ENCODE peak calls at places on chromosomes 1 and 21, in ten cellular contexts. N is upper lobe of right lung, C is body of pancreas, E is thyroid gland, H is PC-3, R is epithelial cell of esophagus, W is transverse colon, L is nephron progenitor cell, V is tibial nerve, U is fibroblast of lung. O is an unnamed sample.

GRCh38 chr1:109113787-109114568 is at the start of gene ELAPOR1:
- DNase-seq in V (peak), E (peak), W (peak), H (peak), L (peak), R (peak), N (peak), U (peak), C (peak), O (peak)

GRCh38 chr1:41238311-41239094 is 3.6 kb downstream of the SCMH1 start:
- DNase-seq in E (no peak), C (no peak), L (no peak), H (peak), R (peak), V (no peak), U (peak), W (no peak), N (no peak), O (no peak)

GRCh38 chr1:205318231-205318991 is 3.1 kb downstream of the NUAK2 start:
- DNase-seq in N (no peak), R (peak), W (peak), H (peak), C (no peak), E (peak), V (no peak), U (no peak), L (no peak), O (no peak)

GRCh38 chr21:42818328-42818749 is 61.0 kb downstream of the WDR4 start:
- DNase-seq in V (peak), H (peak), E (peak), L (peak), W (peak), R (peak), N (peak), C (peak), U (peak), O (peak)

GRCh38 chr1:25573961-25574360 is 30.6 kb downstream of the LDLRAP1 start:
- DNase-seq in U (no peak), L (no peak), C (no peak), E (no peak), H (no peak), N (no peak), V (no peak), W (no peak), R (no peak), O (no peak)

GRCh38 chr1:30704271-30704670 is 19.1 kb downstream of the MATN1 start:
- DNase-seq in N (peak), V (peak), E (peak), R (peak), L (no peak), W (no peak), C (no peak), U (no peak), H (no peak), O (peak)

GRCh38 chr1:89611721-89612120 is 21.2 kb upstream of the LRRC8C start:
- DNase-seq in L (no peak), E (no peak), R (no peak), C (no peak), N (no peak), H (no peak), U (no peak), V (no peak), W (no peak), O (no peak)

GRCh38 chr1:42272920-42273319 is 62.1 kb downstream of the FOXJ3 start:
- DNase-seq in W (no peak), C (no peak), H (no peak), E (no peak), U (no peak), N (no peak), L (no peak), R (no peak), V (no peak), O (no peak)

DNA sequence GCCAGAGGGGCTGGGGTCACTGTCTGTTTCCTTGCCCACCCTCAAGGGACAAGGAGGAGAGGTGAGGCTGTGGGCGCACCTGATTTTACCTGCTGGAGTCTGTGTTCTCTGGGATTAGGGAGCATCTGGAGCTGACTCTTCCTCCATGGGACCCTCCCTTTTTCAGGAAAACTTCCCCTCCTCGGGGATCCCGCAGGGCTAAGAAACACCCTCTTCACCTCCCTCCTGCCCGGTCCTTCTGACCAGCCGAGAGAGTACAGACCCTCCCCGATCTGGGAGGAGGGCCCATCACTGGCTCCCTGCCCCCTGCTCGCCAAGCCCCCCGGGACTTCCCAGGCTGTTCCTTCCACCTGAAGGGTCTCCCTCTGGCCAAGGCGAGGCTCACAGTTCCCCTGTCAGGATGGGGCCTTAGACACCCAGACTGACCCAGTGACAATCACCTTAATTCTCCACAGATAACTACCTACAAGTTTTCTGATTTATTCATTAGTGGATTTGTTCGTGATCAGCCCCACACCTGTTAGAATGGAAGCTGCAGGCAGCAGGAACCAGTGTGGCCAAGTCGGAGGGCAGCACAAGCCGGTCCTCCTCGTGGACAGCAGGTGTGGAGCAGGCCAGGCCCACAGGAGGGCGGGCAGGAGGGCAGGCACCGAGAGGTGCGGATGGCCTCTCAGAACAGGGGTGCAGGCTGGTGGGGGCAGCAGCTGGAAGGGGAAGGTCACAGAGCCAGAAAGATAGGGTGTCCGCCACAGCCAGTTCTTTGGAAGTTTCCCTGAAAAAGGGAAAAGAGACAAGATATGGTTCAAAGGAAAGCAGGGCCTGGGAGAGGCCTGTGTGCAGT is 15.9 kb upstream of the SAMD11 start:
- DNase-seq in H (no peak), V (no peak), W (peak), R (no peak), U (no peak), L (no peak), E (no peak), C (no peak), N (no peak), O (no peak)
- TF ChIP-seq CTCF in H (no peak), V (no peak), W (no peak), R (no peak), U (no peak), L (no peak), E (no peak), C (no peak), N (no peak), O (no peak)

DNA sequence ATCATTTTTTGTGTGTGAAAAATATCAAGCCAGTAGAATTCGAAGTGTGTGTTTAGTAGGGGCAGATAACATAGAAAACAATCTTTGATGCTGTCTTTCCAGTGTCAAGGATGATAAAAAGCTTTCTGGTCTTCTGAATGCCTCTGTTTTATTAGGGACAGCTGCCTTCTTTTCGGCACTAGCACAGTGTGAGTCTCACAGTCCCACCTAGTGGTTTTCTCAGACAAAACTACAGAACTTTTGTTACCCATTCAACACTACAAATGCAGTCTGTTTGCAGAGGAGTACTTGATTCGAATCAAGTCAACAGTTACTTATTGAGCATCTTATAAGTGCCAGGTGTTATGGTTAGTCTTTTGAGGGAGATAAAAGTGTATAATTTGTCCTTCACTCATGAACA is 30.6 kb upstream of the MCOLN3 start:
- DNase-seq in N (no peak), C (no peak), V (no peak), U (no peak), E (no peak), W (no peak), L (no peak), H (peak), R (peak), O (peak)
- TF ChIP-seq CTCF in N (peak), C (peak), V (no peak), U (peak), E (no peak), W (no peak), L (no peak), H (peak), R (no peak), O (peak)

GRCh38 chr21:34020934-34021553 is 52.3 kb upstream of the MRPS6 start:
- DNase-seq in V (no peak), L (no peak), R (no peak), C (no peak), W (no peak), H (no peak), E (no peak), N (no peak), U (peak), O (no peak)

GRCh38 chr21:34019402-34019801 is 54.0 kb upstream of the MRPS6 start:
- DNase-seq in V (no peak), W (no peak), R (no peak), E (no peak), H (no peak), N (no peak), U (no peak), C (no peak), L (no peak), O (no peak)

GRCh38 chr21:34021726-34022125 is 51.7 kb upstream of the MRPS6 start:
- DNase-seq in L (no peak), W (no peak), N (no peak), C (no peak), V (no peak), U (peak), H (no peak), R (peak), E (no peak), O (no peak)

GRCh38 chr21:34018910-34019309 is 54.5 kb upstream of the MRPS6 start:
- DNase-seq in C (no peak), N (no peak), U (no peak), L (no peak), V (no peak), H (no peak), W (no peak), E (no peak), R (no peak), O (no peak)

DNA sequence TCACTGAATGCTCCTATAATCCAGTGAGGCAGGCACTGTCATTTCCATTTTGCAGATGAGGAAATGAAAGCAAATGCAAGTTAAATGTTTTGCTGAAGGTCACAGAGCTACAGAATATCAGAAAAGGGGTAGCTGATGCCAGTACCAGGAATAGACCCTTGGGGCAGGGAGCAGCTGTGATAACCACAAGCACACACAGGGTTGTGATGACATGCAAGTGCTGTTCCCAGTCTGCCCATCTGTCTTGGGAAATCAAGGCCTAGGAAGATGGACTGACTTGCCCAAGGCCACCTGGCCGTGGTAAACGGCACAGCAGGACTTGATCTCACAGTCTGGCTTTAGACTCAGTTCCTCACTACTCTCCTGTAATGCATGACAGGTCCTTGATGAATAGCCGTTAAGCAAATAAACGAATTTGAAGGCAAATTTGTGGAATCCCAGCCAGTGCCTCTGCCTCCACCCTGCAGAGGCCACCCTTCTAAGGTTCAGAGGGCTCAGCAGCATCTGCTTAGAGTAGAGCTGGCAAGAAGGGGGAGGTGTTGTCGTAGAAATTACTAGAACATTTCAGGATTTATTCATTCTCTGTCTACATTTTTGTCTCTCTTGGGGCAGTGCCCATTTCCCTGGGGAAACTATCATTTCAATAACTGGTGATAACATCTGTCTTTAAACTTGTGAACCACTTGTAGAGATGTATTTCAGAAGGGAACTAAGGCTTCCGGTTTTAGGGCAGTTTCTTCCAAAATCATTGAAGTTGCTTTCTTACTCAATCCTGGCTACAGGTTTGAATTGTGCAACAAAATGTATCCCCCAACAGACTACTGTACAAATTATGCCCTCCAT is 53.2 kb upstream of the MRPS6 start:
- DNase-seq in R (peak), H (no peak), L (no peak), W (no peak), V (no peak), C (no peak), N (no peak), E (no peak), U (peak), O (no peak)
- TF ChIP-seq CTCF in R (peak), H (peak), L (no peak), W (no peak), V (no peak), C (no peak), N (no peak), E (no peak), U (no peak), O (no peak)

GRCh38 chr1:38488162-38488898 is 371.2 kb downstream of the RRAGC start:
- DNase-seq in C (no peak), W (no peak), U (no peak), R (no peak), N (no peak), H (no peak), L (no peak), E (no peak), V (no peak), O (no peak)
- TF ChIP-seq CTCF in C (no peak), W (no peak), U (no peak), R (no peak), N (no peak), H (no peak), L (no peak), E (no peak), V (no peak), O (no peak)

O was measured in cardiac fibroblast.